ENCODE peak calls at places on chromosome 1, in five cellular contexts. D is effector memory CD8-positive, alpha-beta T cell; B is DMS 273 treated with DMSO at 0.1 percent for 48 hours; N is germinal center; P is A172. I is an unnamed sample.

GRCh38 chr1:155182052-155182550 is 8.5 kb downstream of the TRIM46 start:
- DNase-seq in P (no peak), D (no peak), B (no peak), N (no peak), I (no peak)

GRCh38 chr1:214551436-214552173 is at the start of gene PTPN14:
- DNase-seq in P (peak), D (no peak), B (peak), N (peak), I (peak)

GRCh38 chr1:110424699-110425098 is 17.2 kb upstream of the LAMTOR5 start:
- DNase-seq in D (no peak), B (no peak), P (no peak), N (no peak), I (no peak)

GRCh38 chr1:20689645-20690056 is 28.2 kb downstream of the KIF17 start:
- DNase-seq in B (no peak), P (no peak), D (no peak), N (no peak), I (no peak)

GRCh38 chr1:40974945-40975344 is 4.6 kb upstream of the CTPS1 start:
- DNase-seq in N (no peak), D (no peak), B (no peak), P (no peak), I (no peak)

GRCh38 chr1:151946366-151946764 is 37.1 kb upstream of the THEM4 start:
- DNase-seq in P (no peak), D (peak), N (no peak), B (no peak), I (no peak)

GRCh38 chr1:2523891-2524609 is 2.3 kb downstream of the PANK4 start:
- DNase-seq in B (no peak), P (no peak), D (peak), N (no peak), I (no peak)

GRCh38 chr1:9231648-9232332 is 2.8 kb upstream of the H6PD start:
- DNase-seq in N (no peak), P (peak), D (no peak), B (no peak), I (no peak)

GRCh38 chr1:30754684-30755171 is 2.8 kb downstream of the LAPTM5 start:
- DNase-seq in N (peak), D (no peak), P (no peak), B (no peak), I (no peak)

GRCh38 chr1:204453141-204453772 is 41.3 kb downstream of the PIK3C2B start:
- DNase-seq in B (no peak), P (no peak), N (peak), D (peak), I (no peak)

I was measured in body of pancreas.